ENCODE peak calls at places on chromosome 21, in four cellular contexts. One of them, this sample, is unnamed.

GRCh38 chr21:29145354-29145782 is 14.9 kb downstream of the MAP3K7CL start:
- DNase-seq in CD8-positive, alpha-beta T cell: no peak
- DNase-seq in endodermal cell: no peak
- DNase-seq in RWPE1: peak; percentile 82
- DNase-seq in this sample: no peak

GRCh38 chr21:32645261-32646182 is 33.3 kb upstream of the CFAP298 start:
- DNase-seq in endodermal cell: peak; percentile 89
- DNase-seq in RWPE1: no peak
- DNase-seq in CD8-positive, alpha-beta T cell: no peak
- DNase-seq in this sample: no peak

GRCh38 chr21:14583629-14584251 is 37.6 kb upstream of the SAMSN1 start:
- DNase-seq in CD8-positive, alpha-beta T cell: no peak
- DNase-seq in endodermal cell: no peak
- DNase-seq in RWPE1: no peak
- DNase-seq in this sample: no peak

GRCh38 chr21:28884481-28884880 is 108.2 kb downstream of the LTN1 start:
- DNase-seq in RWPE1: no peak
- DNase-seq in endodermal cell: no peak
- DNase-seq in CD8-positive, alpha-beta T cell: no peak
- DNase-seq in this sample: no peak

GRCh38 chr21:16588433-16588860 is 858.7 kb downstream of the USP25 start:
- DNase-seq in CD8-positive, alpha-beta T cell: no peak
- DNase-seq in endodermal cell: peak; percentile 78
- DNase-seq in RWPE1: peak; percentile 58
- DNase-seq in this sample: no peak

GRCh38 chr21:44927587-44928461 is 7.1 kb upstream of the ITGB2 start:
- DNase-seq in endodermal cell: peak; percentile 86
- DNase-seq in CD8-positive, alpha-beta T cell: peak; percentile 93
- DNase-seq in RWPE1: peak; percentile 84
- DNase-seq in this sample: peak; percentile 81

GRCh38 chr21:31945576-31945975 is 72.8 kb downstream of the HUNK start:
- DNase-seq in CD8-positive, alpha-beta T cell: no peak
- DNase-seq in RWPE1: no peak
- DNase-seq in endodermal cell: no peak
- DNase-seq in this sample: no peak

GRCh38 chr21:32712043-32712442 is 15.8 kb downstream of the SYNJ1 start:
- DNase-seq in RWPE1: no peak
- DNase-seq in CD8-positive, alpha-beta T cell: no peak
- DNase-seq in endodermal cell: no peak
- DNase-seq in this sample: peak; percentile 62

GRCh38 chr21:14573244-14573643 is 27.1 kb upstream of the SAMSN1 start:
- DNase-seq in CD8-positive, alpha-beta T cell: no peak
- DNase-seq in endodermal cell: no peak
- DNase-seq in RWPE1: no peak
- DNase-seq in this sample: no peak

GRCh38 chr21:29334717-29335428 is 36.2 kb downstream of the BACH1 start:
- DNase-seq in endodermal cell: no peak
- DNase-seq in CD8-positive, alpha-beta T cell: no peak
- DNase-seq in RWPE1: no peak
- DNase-seq in this sample: no peak

GRCh38 chr21:39094847-39095525 is 88.3 kb downstream of the PSMG1 start:
- DNase-seq in endodermal cell: no peak
- DNase-seq in CD8-positive, alpha-beta T cell: no peak
- DNase-seq in RWPE1: no peak
- DNase-seq in this sample: no peak

GRCh38 chr21:39097981-39098380 is 85.3 kb downstream of the PSMG1 start:
- DNase-seq in endodermal cell: peak; percentile 50
- DNase-seq in CD8-positive, alpha-beta T cell: no peak
- DNase-seq in RWPE1: no peak
- DNase-seq in this sample: no peak

GRCh38 chr21:39095681-39096080 is 87.6 kb downstream of the PSMG1 start:
- DNase-seq in CD8-positive, alpha-beta T cell: no peak
- DNase-seq in RWPE1: no peak
- DNase-seq in endodermal cell: no peak
- DNase-seq in this sample: no peak

GRCh38 chr21:39097335-39097861 is 85.9 kb downstream of the PSMG1 start:
- DNase-seq in CD8-positive, alpha-beta T cell: no peak
- DNase-seq in endodermal cell: no peak
- DNase-seq in RWPE1: no peak
- DNase-seq in this sample: no peak

GRCh38 chr21:39096754-39097153 is 86.5 kb downstream of the PSMG1 start:
- DNase-seq in RWPE1: no peak
- DNase-seq in endodermal cell: peak; percentile 87
- DNase-seq in CD8-positive, alpha-beta T cell: no peak
- DNase-seq in this sample: no peak
- TF ChIP-seq CTCF in RWPE1: no peak
- TF ChIP-seq CTCF in endodermal cell: peak; percentile 75
- TF ChIP-seq CTCF in CD8-positive, alpha-beta T cell: no peak
- TF ChIP-seq CTCF in this sample: no peak

GRCh38 chr21:34543017-34543416 is 31.0 kb upstream of the KCNE1 start:
- DNase-seq in CD8-positive, alpha-beta T cell: no peak
- DNase-seq in RWPE1: no peak
- DNase-seq in endodermal cell: no peak
- DNase-seq in this sample: no peak

GRCh38 chr21:34546556-34546955 is 34.5 kb upstream of the KCNE1 start:
- DNase-seq in endodermal cell: no peak
- DNase-seq in CD8-positive, alpha-beta T cell: no peak
- DNase-seq in RWPE1: no peak
- DNase-seq in this sample: no peak

GRCh38 chr21:34545079-34545884 is 33.3 kb upstream of the KCNE1 start:
- DNase-seq in RWPE1: no peak
- DNase-seq in endodermal cell: peak; percentile 75
- DNase-seq in CD8-positive, alpha-beta T cell: no peak
- DNase-seq in this sample: peak; percentile 80

GRCh38 chr21:34548782-34549376 is 36.9 kb upstream of the KCNE1 start:
- DNase-seq in endodermal cell: no peak
- DNase-seq in CD8-positive, alpha-beta T cell: no peak
- DNase-seq in RWPE1: no peak
- DNase-seq in this sample: no peak

GRCh38 chr21:34544032-34544496 is 32.1 kb upstream of the KCNE1 start:
- DNase-seq in CD8-positive, alpha-beta T cell: no peak
- DNase-seq in RWPE1: peak; percentile 78
- DNase-seq in endodermal cell: peak; percentile 91
- DNase-seq in this sample: no peak
- TF ChIP-seq CTCF in CD8-positive, alpha-beta T cell: peak; percentile 34
- TF ChIP-seq CTCF in RWPE1: peak; percentile 36
- TF ChIP-seq CTCF in endodermal cell: peak; percentile 84
- TF ChIP-seq CTCF in this sample: no peak

GRCh38 chr21:43801006-43801783 is 11.8 kb downstream of the RRP1 start:
- DNase-seq in RWPE1: no peak
- DNase-seq in CD8-positive, alpha-beta T cell: no peak
- DNase-seq in endodermal cell: no peak
- DNase-seq in this sample: no peak
- TF ChIP-seq CTCF in RWPE1: no peak
- TF ChIP-seq CTCF in CD8-positive, alpha-beta T cell: no peak
- TF ChIP-seq CTCF in endodermal cell: no peak
- TF ChIP-seq CTCF in this sample: no peak

DNA sequence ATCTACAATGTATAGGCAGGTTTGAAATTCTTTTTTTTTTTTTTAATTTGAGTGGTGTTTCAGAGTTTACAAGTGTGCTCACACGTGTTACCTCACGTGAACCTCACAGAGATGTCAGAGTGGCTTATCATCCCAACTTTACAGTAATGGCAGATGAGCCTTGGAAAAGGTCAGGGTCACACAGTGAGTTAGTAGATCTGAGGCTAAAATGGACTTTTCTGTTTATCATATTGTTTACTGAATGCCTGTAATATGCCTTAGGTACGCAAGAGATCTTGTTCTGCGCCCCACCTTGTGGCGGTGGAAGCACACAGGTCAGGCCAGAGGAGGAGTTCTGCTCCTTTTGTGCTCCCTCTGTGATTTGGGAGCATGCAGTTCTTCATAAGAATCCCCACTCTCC is 80.0 kb downstream of the DYRK1A start:
- DNase-seq in RWPE1: no peak
- DNase-seq in CD8-positive, alpha-beta T cell: no peak
- DNase-seq in endodermal cell: peak; percentile 68
- DNase-seq in this sample: no peak
- TF ChIP-seq CTCF in RWPE1: no peak
- TF ChIP-seq CTCF in CD8-positive, alpha-beta T cell: no peak
- TF ChIP-seq CTCF in endodermal cell: peak; percentile 60
- TF ChIP-seq CTCF in this sample: no peak

GRCh38 chr21:45983981-45984551 is 2.5 kb downstream of the COL6A1 start:
- DNase-seq in RWPE1: no peak
- DNase-seq in endodermal cell: no peak
- DNase-seq in CD8-positive, alpha-beta T cell: no peak
- DNase-seq in this sample: no peak
- TF ChIP-seq CTCF in RWPE1: no peak
- TF ChIP-seq CTCF in endodermal cell: no peak
- TF ChIP-seq CTCF in CD8-positive, alpha-beta T cell: no peak
- TF ChIP-seq CTCF in this sample: no peak

GRCh38 chr21:39132248-39132647 is 51.0 kb downstream of the PSMG1 start:
- DNase-seq in RWPE1: no peak
- DNase-seq in endodermal cell: no peak
- DNase-seq in CD8-positive, alpha-beta T cell: no peak
- DNase-seq in this sample: no peak

GRCh38 chr21:39136711-39137110 is 46.5 kb downstream of the PSMG1 start:
- DNase-seq in RWPE1: peak; percentile 69
- DNase-seq in endodermal cell: no peak
- DNase-seq in CD8-positive, alpha-beta T cell: no peak
- DNase-seq in this sample: no peak

GRCh38 chr21:39141502-39141901 is 41.7 kb downstream of the PSMG1 start:
- DNase-seq in endodermal cell: no peak
- DNase-seq in RWPE1: no peak
- DNase-seq in CD8-positive, alpha-beta T cell: no peak
- DNase-seq in this sample: no peak

GRCh38 chr21:39134288-39134810 is 48.9 kb downstream of the PSMG1 start:
- DNase-seq in endodermal cell: no peak
- DNase-seq in CD8-positive, alpha-beta T cell: no peak
- DNase-seq in RWPE1: no peak
- DNase-seq in this sample: no peak

GRCh38 chr21:39137248-39138186 is 45.7 kb downstream of the PSMG1 start:
- DNase-seq in RWPE1: peak; percentile 63
- DNase-seq in CD8-positive, alpha-beta T cell: no peak
- DNase-seq in endodermal cell: peak; percentile 82
- DNase-seq in this sample: no peak
- TF ChIP-seq CTCF in RWPE1: no peak
- TF ChIP-seq CTCF in CD8-positive, alpha-beta T cell: no peak
- TF ChIP-seq CTCF in endodermal cell: peak; percentile 50
- TF ChIP-seq CTCF in this sample: no peak